ENCODE peak calls at places on chromosomes 6 and 20, in five cellular contexts. X, U, P, T and A are unnamed samples.

GRCh38 chr6:103409475-103409874 is 1450.2 kb downstream of the HACE1 start:
- DNase-seq in X (no peak), U (no peak), P (no peak), T (no peak), A (no peak)

GRCh38 chr20:46308258-46309157 is at the start of gene CDH22:
- DNase-seq in X (peak), U (peak), P (peak), T (peak), A (peak)

GRCh38 chr6:116447496-116448011 is 13.6 kb upstream of the CALHM6 start:
- DNase-seq in X (no peak), U (no peak), P (peak), T (peak), A (peak)

GRCh38 chr20:34544109-34544793 is 14.3 kb upstream of the MAP1LC3A start:
- DNase-seq in X (peak), U (no peak), P (no peak), T (no peak), A (no peak)

GRCh38 chr6:167696261-167696660 is 130.4 kb upstream of the AFDN start:
- DNase-seq in X (no peak), U (no peak), P (no peak), T (no peak), A (no peak)

GRCh38 chr6:108463789-108464188 is 96.9 kb upstream of the FOXO3 start:
- DNase-seq in X (no peak), U (no peak), P (peak), T (no peak), A (no peak)

GRCh38 chr20:35511814-35512420 is 17.5 kb downstream of the C20orf173 start:
- DNase-seq in X (peak), U (peak), P (peak), T (peak), A (peak)

GRCh38 chr20:37336369-37337207 is 9.4 kb upstream of the SRC start:
- DNase-seq in X (peak), U (peak), P (peak), T (peak), A (no peak)

GRCh38 chr20:53529658-53530057 is 64.0 kb downstream of the ZNF217 start:
- DNase-seq in X (peak), U (no peak), P (no peak), T (no peak), A (no peak)

GRCh38 chr6:37942606-37943376 is 123.3 kb downstream of the ZFAND3 start:
- DNase-seq in X (no peak), U (no peak), P (no peak), T (no peak), A (no peak)

GRCh38 chr20:17966432-17967312 is 1.9 kb downstream of the SNX5 start:
- DNase-seq in X (peak), U (no peak), P (peak), T (peak), A (peak)

GRCh38 chr6:169502445-169502844 is 199.4 kb downstream of the WDR27 start:
- DNase-seq in X (no peak), U (no peak), P (no peak), T (no peak), A (no peak)

GRCh38 chr6:27375613-27376079 is 12.9 kb upstream of the ZNF391 start:
- DNase-seq in X (peak), U (peak), P (peak), T (peak), A (peak)

GRCh38 chr6:74057326-74057725 is 361.3 kb downstream of the CD109 start:
- DNase-seq in X (no peak), U (no peak), P (no peak), T (peak), A (no peak)

GRCh38 chr6:108627692-108628565 is 67.2 kb downstream of the FOXO3 start:
- DNase-seq in X (no peak), U (no peak), P (no peak), T (peak), A (peak)

GRCh38 chr20:44642203-44643153 is 9.0 kb downstream of the ADA start:
- DNase-seq in X (peak), U (peak), P (peak), T (peak), A (peak)

GRCh38 chr6:105431226-105431625 is 28.3 kb upstream of the PREP start:
- DNase-seq in X (peak), U (peak), P (peak), T (peak), A (peak)

GRCh38 chr6:105430685-105431084 is 27.8 kb upstream of the PREP start:
- DNase-seq in X (no peak), U (no peak), P (no peak), T (no peak), A (no peak)

GRCh38 chr6:105437236-105437635 is 34.4 kb upstream of the PREP start:
- DNase-seq in X (no peak), U (no peak), P (no peak), T (no peak), A (no peak)

GRCh38 chr6:105432797-105433196 is 29.9 kb upstream of the PREP start:
- DNase-seq in X (peak), U (no peak), P (no peak), T (peak), A (peak)

DNA sequence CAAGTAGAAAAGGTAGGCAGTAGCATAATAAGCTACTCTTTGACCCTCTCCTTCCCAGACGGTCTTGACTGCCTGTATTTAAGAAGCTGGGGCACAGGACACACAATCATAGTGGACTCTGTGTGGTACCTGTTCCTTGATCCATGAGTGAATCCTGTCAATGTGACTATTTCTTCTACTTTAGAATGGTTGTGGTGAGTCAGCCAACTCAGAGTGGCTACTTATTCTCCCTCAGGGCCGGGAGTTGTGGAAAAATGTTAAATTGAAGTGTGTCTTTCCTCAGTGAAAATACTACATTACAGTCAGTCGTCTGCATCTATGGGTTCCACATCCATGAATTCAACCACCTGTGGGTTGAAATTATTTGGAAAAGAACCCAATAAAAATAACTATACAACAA is 30.8 kb upstream of the PREP start:
- DNase-seq in X (no peak), U (no peak), P (no peak), T (no peak), A (peak)
- H3K27ac ChIP-seq in X (no peak), U (no peak), P (no peak), T (no peak), A (peak)

DNA sequence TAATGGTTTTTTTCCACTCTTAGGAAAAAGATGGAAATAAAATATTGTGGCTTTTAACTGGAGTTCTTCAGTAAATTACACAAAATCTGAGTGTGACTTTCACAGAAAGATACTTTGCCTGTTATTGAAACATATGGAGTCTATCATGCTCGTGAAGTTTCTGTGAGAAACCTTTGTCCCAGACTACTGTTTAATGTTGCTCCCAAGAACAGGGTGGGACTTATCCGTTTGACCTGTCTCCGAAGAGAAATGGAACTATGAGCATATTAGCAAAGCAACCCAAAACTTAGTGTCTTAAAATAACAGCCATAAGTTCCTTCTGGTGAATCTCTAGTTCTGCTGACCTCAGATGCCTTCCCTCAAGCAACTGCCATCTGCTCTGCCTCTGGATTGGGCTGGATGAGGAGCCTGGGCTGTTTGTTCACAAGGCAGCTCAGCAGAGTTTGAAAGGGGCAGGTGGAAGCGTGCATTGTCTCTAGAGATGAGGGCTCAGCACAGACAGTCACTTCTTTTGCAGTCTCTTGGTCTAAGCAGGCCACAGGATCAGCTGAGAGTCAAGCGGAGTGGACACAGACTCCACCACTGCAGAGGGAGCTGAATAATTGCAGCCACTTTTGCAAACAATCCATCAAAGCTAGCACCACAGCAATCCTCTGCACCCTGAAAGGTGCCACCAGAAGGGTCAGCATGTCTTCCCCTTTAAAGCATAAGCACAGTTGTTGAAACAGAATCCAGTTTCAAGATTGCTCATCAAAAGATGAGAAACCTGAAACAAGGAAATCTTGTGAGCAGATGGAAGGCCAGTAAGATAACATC is 52.8 kb downstream of the MYB start:
- DNase-seq in X (no peak), U (peak), P (no peak), T (no peak), A (no peak)
- H3K4me3 ChIP-seq in X (no peak), U (no peak), P (no peak), T (no peak), A (no peak)

DNA sequence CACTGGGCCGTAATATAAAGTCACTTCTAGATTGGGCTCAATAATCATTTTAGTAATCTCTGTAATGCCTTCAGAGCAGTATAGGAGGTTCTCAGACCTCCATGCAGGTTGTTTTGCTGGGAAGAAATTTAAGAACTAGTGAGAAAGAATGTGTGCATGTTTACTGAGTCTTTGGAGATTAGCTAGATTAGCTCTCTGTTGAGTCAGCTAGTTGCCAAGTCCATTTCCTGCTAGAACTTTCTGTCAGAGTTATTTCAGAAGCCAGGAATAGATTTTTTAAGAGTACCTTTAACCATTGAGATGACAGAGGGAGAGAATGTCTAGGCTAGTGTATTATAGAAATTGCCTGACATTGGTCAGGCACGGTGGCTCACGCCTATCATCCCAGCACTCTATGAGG is 33.3 kb downstream of the ORC3 start:
- DNase-seq in X (no peak), U (no peak), P (peak), T (peak), A (no peak)
- TF ChIP-seq EZH2phosphoT487 in X (no peak), U (no peak), P (no peak), T (no peak), A (no peak)

DNA sequence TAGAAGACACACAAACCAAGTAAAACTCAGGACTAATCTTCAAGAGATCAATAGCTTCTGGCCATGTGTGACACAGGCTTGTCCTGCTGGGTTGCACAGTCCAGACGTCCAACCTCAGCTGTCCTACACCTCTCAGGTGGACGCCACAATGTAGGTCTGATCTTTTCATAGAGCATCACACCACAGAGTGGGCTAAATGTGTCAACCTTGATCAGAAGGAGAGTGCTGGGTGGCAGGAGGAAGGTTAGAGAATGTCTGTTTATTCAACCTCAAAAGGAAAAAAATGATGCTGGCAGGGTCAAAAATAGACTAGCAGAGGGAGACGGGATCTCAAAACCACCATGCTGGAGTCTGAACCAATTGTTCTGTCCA is 41.7 kb downstream of the GFOD1 start:
- DNase-seq in X (no peak), U (no peak), P (no peak), T (no peak), A (no peak)
- H3K27ac ChIP-seq in X (no peak), U (no peak), P (peak), T (no peak), A (no peak)

GRCh38 chr6:142884214-142885035 is 60.6 kb downstream of the HIVEP2 start:
- DNase-seq in X (peak), U (no peak), P (no peak), T (peak), A (no peak)

GRCh38 chr6:142885182-142885867 is 59.7 kb downstream of the HIVEP2 start:
- DNase-seq in X (peak), U (peak), P (peak), T (peak), A (peak)

GRCh38 chr6:142887534-142887933 is 57.4 kb downstream of the HIVEP2 start:
- DNase-seq in X (no peak), U (no peak), P (no peak), T (no peak), A (no peak)

GRCh38 chr6:142888461-142888860 is 56.5 kb downstream of the HIVEP2 start:
- DNase-seq in X (no peak), U (no peak), P (no peak), T (no peak), A (no peak)

GRCh38 chr6:142886431-142887170 is 58.4 kb downstream of the HIVEP2 start:
- DNase-seq in X (peak), U (no peak), P (peak), T (peak), A (peak)
- H3K4me3 ChIP-seq in X (no peak), U (no peak), P (no peak), T (no peak), A (no peak)

GRCh38 chr20:61803416-61803902 is 262.2 kb downstream of the TAF4 start:
- DNase-seq in X (no peak), U (peak), P (no peak), T (peak), A (no peak)
- TF ChIP-seq EZH2phosphoT487 in X (no peak), U (no peak), P (no peak), T (no peak), A (no peak)

GRCh38 chr6:163943647-163944395 is 529.3 kb downstream of the QKI start:
- DNase-seq in X (peak), U (peak), P (peak), T (no peak), A (no peak)

GRCh38 chr6:163944897-163945296 is 530.4 kb downstream of the QKI start:
- DNase-seq in X (no peak), U (peak), P (no peak), T (no peak), A (no peak)

GRCh38 chr6:163947276-163947675 is 532.8 kb downstream of the QKI start:
- DNase-seq in X (no peak), U (no peak), P (no peak), T (no peak), A (no peak)

GRCh38 chr6:163946437-163946836 is 531.9 kb downstream of the QKI start:
- DNase-seq in X (no peak), U (no peak), P (no peak), T (no peak), A (no peak)

GRCh38 chr6:163945813-163946212 is 531.3 kb downstream of the QKI start:
- DNase-seq in X (peak), U (no peak), P (no peak), T (no peak), A (no peak)
- H3K27ac ChIP-seq in X (no peak), U (no peak), P (no peak), T (no peak), A (no peak)

GRCh38 chr20:59837623-59838394 is 95.6 kb downstream of the SYCP2 start:
- DNase-seq in X (no peak), U (no peak), P (no peak), T (no peak), A (peak)
- H3K4me3 ChIP-seq in X (no peak), U (no peak), P (no peak), T (no peak), A (peak)